ENCODE peak calls at places on chromosomes 6 and 20, in nine cellular contexts. One of them, this sample, is unnamed.

GRCh38 chr20:13800728-13801134 is 15.9 kb downstream of the NDUFAF5 start:
- DNase-seq in GOT3: no peak
- DNase-seq in activated T-cell treated with anti-CD3 and anti-CD28 coated beads for 1 hour: no peak
- DNase-seq in NCI-H82: no peak
- DNase-seq in SW 1271: peak
- DNase-seq in NT2/D1: no peak
- DNase-seq in WTC11: no peak
- DNase-seq in HuH-7.5: no peak
- DNase-seq in effector memory CD8-positive, alpha-beta T cell: no peak
- DNase-seq in this sample: no peak

GRCh38 chr20:50409495-50409894 is 100.7 kb upstream of the PTPN1 start:
- DNase-seq in GOT3: no peak
- DNase-seq in activated T-cell treated with anti-CD3 and anti-CD28 coated beads for 1 hour: no peak
- DNase-seq in NCI-H82: no peak
- DNase-seq in SW 1271: no peak
- DNase-seq in NT2/D1: no peak
- DNase-seq in WTC11: no peak
- DNase-seq in HuH-7.5: no peak
- DNase-seq in effector memory CD8-positive, alpha-beta T cell: no peak
- DNase-seq in this sample: no peak

GRCh38 chr6:166602928-166603690 is 16.6 kb upstream of the RAMACL start:
- DNase-seq in GOT3: no peak
- DNase-seq in activated T-cell treated with anti-CD3 and anti-CD28 coated beads for 1 hour: no peak
- DNase-seq in NCI-H82: no peak
- DNase-seq in SW 1271: no peak
- DNase-seq in NT2/D1: no peak
- DNase-seq in WTC11: no peak
- DNase-seq in HuH-7.5: no peak
- DNase-seq in effector memory CD8-positive, alpha-beta T cell: no peak
- DNase-seq in this sample: no peak

GRCh38 chr6:170456886-170457698 is 96.0 kb downstream of the PSMB1 start:
- DNase-seq in GOT3: no peak
- DNase-seq in activated T-cell treated with anti-CD3 and anti-CD28 coated beads for 1 hour: no peak
- DNase-seq in NCI-H82: no peak
- DNase-seq in SW 1271: no peak
- DNase-seq in NT2/D1: no peak
- DNase-seq in WTC11: no peak
- DNase-seq in HuH-7.5: no peak
- DNase-seq in effector memory CD8-positive, alpha-beta T cell: no peak
- DNase-seq in this sample: no peak

GRCh38 chr6:132464538-132465256 is 48.2 kb downstream of the STX7 start:
- DNase-seq in GOT3: no peak
- DNase-seq in activated T-cell treated with anti-CD3 and anti-CD28 coated beads for 1 hour: no peak
- DNase-seq in NCI-H82: no peak
- DNase-seq in SW 1271: peak
- DNase-seq in NT2/D1: no peak
- DNase-seq in WTC11: no peak
- DNase-seq in HuH-7.5: no peak
- DNase-seq in effector memory CD8-positive, alpha-beta T cell: no peak
- DNase-seq in this sample: no peak

GRCh38 chr6:72820906-72821305 is 199.0 kb downstream of the KCNQ5 start:
- DNase-seq in GOT3: no peak
- DNase-seq in activated T-cell treated with anti-CD3 and anti-CD28 coated beads for 1 hour: no peak
- DNase-seq in NCI-H82: no peak
- DNase-seq in SW 1271: no peak
- DNase-seq in NT2/D1: no peak
- DNase-seq in WTC11: no peak
- DNase-seq in HuH-7.5: no peak
- DNase-seq in effector memory CD8-positive, alpha-beta T cell: no peak
- DNase-seq in this sample: no peak

GRCh38 chr6:136669299-136669699 is 119.1 kb upstream of the MAP7 start:
- DNase-seq in GOT3: no peak
- DNase-seq in activated T-cell treated with anti-CD3 and anti-CD28 coated beads for 1 hour: no peak
- DNase-seq in NCI-H82: no peak
- DNase-seq in SW 1271: peak
- DNase-seq in NT2/D1: no peak
- DNase-seq in WTC11: no peak
- DNase-seq in HuH-7.5: no peak
- DNase-seq in effector memory CD8-positive, alpha-beta T cell: no peak
- DNase-seq in this sample: peak

GRCh38 chr6:138371720-138372119 is 6.0 kb upstream of the SMIM28 start:
- DNase-seq in GOT3: no peak
- DNase-seq in activated T-cell treated with anti-CD3 and anti-CD28 coated beads for 1 hour: no peak
- DNase-seq in NCI-H82: peak
- DNase-seq in SW 1271: no peak
- DNase-seq in NT2/D1: no peak
- DNase-seq in WTC11: no peak
- DNase-seq in HuH-7.5: no peak
- DNase-seq in effector memory CD8-positive, alpha-beta T cell: no peak
- DNase-seq in this sample: no peak

GRCh38 chr6:17865243-17865642 is 122.2 kb downstream of the KIF13A start:
- DNase-seq in GOT3: no peak
- DNase-seq in activated T-cell treated with anti-CD3 and anti-CD28 coated beads for 1 hour: no peak
- DNase-seq in NCI-H82: no peak
- DNase-seq in SW 1271: peak
- DNase-seq in NT2/D1: no peak
- DNase-seq in WTC11: no peak
- DNase-seq in HuH-7.5: no peak
- DNase-seq in effector memory CD8-positive, alpha-beta T cell: no peak
- DNase-seq in this sample: no peak

GRCh38 chr20:15039088-15039762 is 701.8 kb upstream of the FLRT3 start:
- DNase-seq in GOT3: no peak
- DNase-seq in activated T-cell treated with anti-CD3 and anti-CD28 coated beads for 1 hour: no peak
- DNase-seq in NCI-H82: no peak
- DNase-seq in SW 1271: no peak
- DNase-seq in NT2/D1: no peak
- DNase-seq in WTC11: no peak
- DNase-seq in HuH-7.5: no peak
- DNase-seq in effector memory CD8-positive, alpha-beta T cell: no peak
- DNase-seq in this sample: no peak

GRCh38 chr6:87623248-87623647 is 33.3 kb downstream of the ORC3 start:
- DNase-seq in GOT3: no peak
- DNase-seq in activated T-cell treated with anti-CD3 and anti-CD28 coated beads for 1 hour: no peak
- DNase-seq in NCI-H82: no peak
- DNase-seq in SW 1271: no peak
- DNase-seq in NT2/D1: no peak
- DNase-seq in WTC11: no peak
- DNase-seq in HuH-7.5: no peak
- DNase-seq in effector memory CD8-positive, alpha-beta T cell: no peak
- DNase-seq in this sample: no peak

GRCh38 chr20:58117944-58118343 is 110.5 kb downstream of the ANKRD60 start:
- DNase-seq in GOT3: no peak
- DNase-seq in activated T-cell treated with anti-CD3 and anti-CD28 coated beads for 1 hour: no peak
- DNase-seq in NCI-H82: no peak
- DNase-seq in SW 1271: peak
- DNase-seq in NT2/D1: no peak
- DNase-seq in WTC11: no peak
- DNase-seq in HuH-7.5: no peak
- DNase-seq in effector memory CD8-positive, alpha-beta T cell: no peak
- DNase-seq in this sample: no peak

GRCh38 chr20:63165538-63166422 is 50.2 kb downstream of the YTHDF1 start:
- DNase-seq in GOT3: no peak
- DNase-seq in activated T-cell treated with anti-CD3 and anti-CD28 coated beads for 1 hour: no peak
- DNase-seq in NCI-H82: no peak
- DNase-seq in SW 1271: no peak
- DNase-seq in NT2/D1: no peak
- DNase-seq in WTC11: no peak
- DNase-seq in HuH-7.5: no peak
- DNase-seq in effector memory CD8-positive, alpha-beta T cell: no peak
- DNase-seq in this sample: no peak

GRCh38 chr6:144351741-144352140 is 66.6 kb downstream of the UTRN start:
- DNase-seq in GOT3: no peak
- DNase-seq in activated T-cell treated with anti-CD3 and anti-CD28 coated beads for 1 hour: no peak
- DNase-seq in NCI-H82: no peak
- DNase-seq in SW 1271: no peak
- DNase-seq in NT2/D1: no peak
- DNase-seq in WTC11: no peak
- DNase-seq in HuH-7.5: no peak
- DNase-seq in effector memory CD8-positive, alpha-beta T cell: no peak
- DNase-seq in this sample: no peak

GRCh38 chr6:41789937-41790502 is 2.5 kb downstream of the TOMM6 start:
- DNase-seq in GOT3: no peak
- DNase-seq in activated T-cell treated with anti-CD3 and anti-CD28 coated beads for 1 hour: no peak
- DNase-seq in NCI-H82: no peak
- DNase-seq in SW 1271: no peak
- DNase-seq in NT2/D1: no peak
- DNase-seq in WTC11: no peak
- DNase-seq in HuH-7.5: no peak
- DNase-seq in effector memory CD8-positive, alpha-beta T cell: no peak
- DNase-seq in this sample: no peak

GRCh38 chr6:135990855-135991464 is 139.5 kb downstream of the PDE7B start:
- DNase-seq in GOT3: no peak
- DNase-seq in activated T-cell treated with anti-CD3 and anti-CD28 coated beads for 1 hour: no peak
- DNase-seq in NCI-H82: no peak
- DNase-seq in SW 1271: no peak
- DNase-seq in NT2/D1: no peak
- DNase-seq in WTC11: no peak
- DNase-seq in HuH-7.5: no peak
- DNase-seq in effector memory CD8-positive, alpha-beta T cell: no peak
- DNase-seq in this sample: no peak

GRCh38 chr6:93779086-93779858 is 359.9 kb upstream of the EPHA7 start:
- DNase-seq in GOT3: no peak
- DNase-seq in activated T-cell treated with anti-CD3 and anti-CD28 coated beads for 1 hour: no peak
- DNase-seq in NCI-H82: peak
- DNase-seq in SW 1271: no peak
- DNase-seq in NT2/D1: no peak
- DNase-seq in WTC11: peak
- DNase-seq in HuH-7.5: no peak
- DNase-seq in effector memory CD8-positive, alpha-beta T cell: no peak
- DNase-seq in this sample: peak

GRCh38 chr6:130164251-130164650 is 58.5 kb downstream of the SAMD3 start:
- DNase-seq in GOT3: no peak
- DNase-seq in activated T-cell treated with anti-CD3 and anti-CD28 coated beads for 1 hour: no peak
- DNase-seq in NCI-H82: no peak
- DNase-seq in SW 1271: no peak
- DNase-seq in NT2/D1: no peak
- DNase-seq in WTC11: no peak
- DNase-seq in HuH-7.5: no peak
- DNase-seq in effector memory CD8-positive, alpha-beta T cell: no peak
- DNase-seq in this sample: no peak

GRCh38 chr20:60718743-60719142 is 533.3 kb upstream of the CDH4 start:
- DNase-seq in GOT3: no peak
- DNase-seq in activated T-cell treated with anti-CD3 and anti-CD28 coated beads for 1 hour: no peak
- DNase-seq in NCI-H82: peak
- DNase-seq in SW 1271: no peak
- DNase-seq in NT2/D1: no peak
- DNase-seq in WTC11: peak
- DNase-seq in HuH-7.5: no peak
- DNase-seq in effector memory CD8-positive, alpha-beta T cell: no peak
- DNase-seq in this sample: no peak

GRCh38 chr6:129314575-129314974 is 395.4 kb downstream of the ARHGAP18 start:
- DNase-seq in GOT3: no peak
- DNase-seq in activated T-cell treated with anti-CD3 and anti-CD28 coated beads for 1 hour: no peak
- DNase-seq in NCI-H82: no peak
- DNase-seq in SW 1271: no peak
- DNase-seq in NT2/D1: no peak
- DNase-seq in WTC11: no peak
- DNase-seq in HuH-7.5: no peak
- DNase-seq in effector memory CD8-positive, alpha-beta T cell: no peak
- DNase-seq in this sample: no peak

GRCh38 chr6:146881228-146882181 is 282.7 kb downstream of the ADGB start:
- DNase-seq in GOT3: no peak
- DNase-seq in activated T-cell treated with anti-CD3 and anti-CD28 coated beads for 1 hour: no peak
- DNase-seq in NCI-H82: no peak
- DNase-seq in SW 1271: no peak
- DNase-seq in NT2/D1: no peak
- DNase-seq in WTC11: no peak
- DNase-seq in HuH-7.5: no peak
- DNase-seq in effector memory CD8-positive, alpha-beta T cell: no peak
- DNase-seq in this sample: no peak

GRCh38 chr6:24340998-24341934 is 16.6 kb downstream of the DCDC2 start:
- DNase-seq in GOT3: no peak
- DNase-seq in activated T-cell treated with anti-CD3 and anti-CD28 coated beads for 1 hour: no peak
- DNase-seq in NCI-H82: no peak
- DNase-seq in SW 1271: no peak
- DNase-seq in NT2/D1: no peak
- DNase-seq in WTC11: no peak
- DNase-seq in HuH-7.5: peak
- DNase-seq in effector memory CD8-positive, alpha-beta T cell: no peak
- DNase-seq in this sample: no peak

GRCh38 chr20:44736170-44737021 is 9.3 kb upstream of the KCNK15 start:
- DNase-seq in GOT3: no peak
- DNase-seq in activated T-cell treated with anti-CD3 and anti-CD28 coated beads for 1 hour: no peak
- DNase-seq in NCI-H82: peak
- DNase-seq in SW 1271: peak
- DNase-seq in NT2/D1: peak
- DNase-seq in WTC11: peak
- DNase-seq in HuH-7.5: peak
- DNase-seq in effector memory CD8-positive, alpha-beta T cell: peak
- DNase-seq in this sample: no peak

GRCh38 chr20:25867776-25868649 is 171.4 kb upstream of the ZNF337 start:
- DNase-seq in GOT3: peak
- DNase-seq in activated T-cell treated with anti-CD3 and anti-CD28 coated beads for 1 hour: peak
- DNase-seq in NCI-H82: peak
- DNase-seq in SW 1271: no peak
- DNase-seq in NT2/D1: no peak
- DNase-seq in WTC11: peak
- DNase-seq in HuH-7.5: no peak
- DNase-seq in effector memory CD8-positive, alpha-beta T cell: peak
- DNase-seq in this sample: no peak

GRCh38 chr6:71347119-71347518 is 58.5 kb downstream of the OGFRL1 start:
- DNase-seq in GOT3: no peak
- DNase-seq in activated T-cell treated with anti-CD3 and anti-CD28 coated beads for 1 hour: no peak
- DNase-seq in NCI-H82: no peak
- DNase-seq in SW 1271: no peak
- DNase-seq in NT2/D1: no peak
- DNase-seq in WTC11: no peak
- DNase-seq in HuH-7.5: no peak
- DNase-seq in effector memory CD8-positive, alpha-beta T cell: no peak
- DNase-seq in this sample: no peak

GRCh38 chr6:43921039-43921438 is 151.0 kb downstream of the VEGFA start:
- DNase-seq in GOT3: no peak
- DNase-seq in activated T-cell treated with anti-CD3 and anti-CD28 coated beads for 1 hour: no peak
- DNase-seq in NCI-H82: no peak
- DNase-seq in SW 1271: no peak
- DNase-seq in NT2/D1: no peak
- DNase-seq in WTC11: peak
- DNase-seq in HuH-7.5: no peak
- DNase-seq in effector memory CD8-positive, alpha-beta T cell: no peak
- DNase-seq in this sample: no peak

GRCh38 chr6:170485159-170485558 is 67.9 kb downstream of the PSMB1 start:
- DNase-seq in GOT3: no peak
- DNase-seq in activated T-cell treated with anti-CD3 and anti-CD28 coated beads for 1 hour: no peak
- DNase-seq in NCI-H82: no peak
- DNase-seq in SW 1271: no peak
- DNase-seq in NT2/D1: no peak
- DNase-seq in WTC11: no peak
- DNase-seq in HuH-7.5: no peak
- DNase-seq in effector memory CD8-positive, alpha-beta T cell: no peak
- DNase-seq in this sample: no peak